ENCODE peak calls at places on chromosomes 16 and 17, in eight cellular contexts. V, G, O, Y, L, X, W and U are unnamed samples.

GRCh38 chr16:50916040-50916439 is 174.2 kb downstream of the CYLD start:
- DNase-seq in V (no peak), G (no peak), O (no peak), Y (no peak), L (no peak), X (no peak), W (no peak), U (no peak)

GRCh38 chr17:948284-948852 is 31.2 kb downstream of the NXN start:
- DNase-seq in V (no peak), G (no peak), O (no peak), Y (no peak), L (no peak), X (peak; percentile 57), W (no peak), U (no peak)

GRCh38 chr17:74646231-74646630 is 22.7 kb upstream of the CD300E start:
- DNase-seq in V (no peak), G (no peak), O (no peak), Y (peak; percentile 54), L (peak; percentile 4), X (no peak), W (no peak), U (no peak)

GRCh38 chr16:28597692-28598261 is 927 bp upstream of the SULT1A2 start:
- DNase-seq in V (no peak), G (no peak), O (peak; percentile 38), Y (no peak), L (no peak), X (no peak), W (no peak), U (no peak)

GRCh38 chr16:179431-179830 is 828 bp upstream of the HBQ1 start:
- DNase-seq in V (no peak), G (no peak), O (no peak), Y (no peak), L (no peak), X (no peak), W (no peak), U (no peak)

GRCh38 chr16:14955546-14956231 is 18.4 kb downstream of the NPIPA1 start:
- DNase-seq in V (no peak), G (no peak), O (peak; percentile 13), Y (no peak), L (no peak), X (peak; percentile 79), W (no peak), U (no peak)

GRCh38 chr16:29737713-29738112 is 8.1 kb downstream of the C16orf54 start:
- DNase-seq in V (no peak), G (peak; percentile 10), O (peak; percentile 39), Y (no peak), L (no peak), X (no peak), W (no peak), U (no peak)

GRCh38 chr17:78664476-78665384 is 87.5 kb upstream of the DNAH17 start:
- DNase-seq in V (no peak), G (no peak), O (no peak), Y (no peak), L (no peak), X (no peak), W (no peak), U (no peak)

GRCh38 chr17:72890711-72891110 is 201.8 kb downstream of the SLC39A11 start:
- DNase-seq in V (no peak), G (no peak), O (no peak), Y (no peak), L (peak; percentile 55), X (no peak), W (no peak), U (no peak)

GRCh38 chr17:69524854-69525253 is 110.4 kb downstream of the MAP2K6 start:
- DNase-seq in V (no peak), G (no peak), O (no peak), Y (no peak), L (no peak), X (no peak), W (no peak), U (no peak)

GRCh38 chr17:69516225-69516624 is 101.7 kb downstream of the MAP2K6 start:
- DNase-seq in V (no peak), G (no peak), O (no peak), Y (no peak), L (no peak), X (no peak), W (no peak), U (no peak)

GRCh38 chr17:69523252-69523861 is 108.9 kb downstream of the MAP2K6 start:
- DNase-seq in V (no peak), G (no peak), O (peak; percentile 54), Y (peak; percentile 28), L (peak; percentile 40), X (no peak), W (no peak), U (peak; percentile 42)

GRCh38 chr17:69516911-69517310 is 102.4 kb downstream of the MAP2K6 start:
- DNase-seq in V (no peak), G (no peak), O (no peak), Y (no peak), L (peak; percentile 34), X (no peak), W (no peak), U (peak; percentile 77)

DNA sequence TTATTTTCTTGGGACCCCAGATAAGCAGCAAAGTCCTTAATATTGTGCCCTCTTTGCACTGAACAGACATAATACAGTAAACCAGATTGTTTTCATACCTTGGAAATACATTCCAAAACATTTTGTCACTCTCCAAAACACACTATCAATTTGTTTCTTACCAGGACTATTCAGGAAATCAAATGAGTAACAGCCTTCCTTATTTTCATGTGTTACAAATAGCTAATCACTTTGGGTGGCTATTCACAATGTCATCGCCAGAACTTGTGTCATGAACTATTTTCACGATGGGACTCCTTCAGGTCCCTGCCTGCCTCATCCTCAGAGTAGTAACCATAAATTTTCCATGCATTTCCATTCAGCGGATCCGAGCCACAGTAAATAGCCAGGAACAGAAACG is 104.5 kb downstream of the MAP2K6 start:
- DNase-seq in V (no peak), G (no peak), O (no peak), Y (no peak), L (no peak), X (no peak), W (no peak), U (no peak)
- H3K9me3 ChIP-seq in V (no peaks in the 10 kb centered on the region), G (no peaks in the 10 kb centered on the region), O (no peaks in the 10 kb centered on the region), Y (no peaks in the 10 kb centered on the region), L (no peaks in the 10 kb centered on the region), X (no peaks in the 10 kb centered on the region), W (no peaks in the 10 kb centered on the region), U (no peaks in the 10 kb centered on the region)

DNA sequence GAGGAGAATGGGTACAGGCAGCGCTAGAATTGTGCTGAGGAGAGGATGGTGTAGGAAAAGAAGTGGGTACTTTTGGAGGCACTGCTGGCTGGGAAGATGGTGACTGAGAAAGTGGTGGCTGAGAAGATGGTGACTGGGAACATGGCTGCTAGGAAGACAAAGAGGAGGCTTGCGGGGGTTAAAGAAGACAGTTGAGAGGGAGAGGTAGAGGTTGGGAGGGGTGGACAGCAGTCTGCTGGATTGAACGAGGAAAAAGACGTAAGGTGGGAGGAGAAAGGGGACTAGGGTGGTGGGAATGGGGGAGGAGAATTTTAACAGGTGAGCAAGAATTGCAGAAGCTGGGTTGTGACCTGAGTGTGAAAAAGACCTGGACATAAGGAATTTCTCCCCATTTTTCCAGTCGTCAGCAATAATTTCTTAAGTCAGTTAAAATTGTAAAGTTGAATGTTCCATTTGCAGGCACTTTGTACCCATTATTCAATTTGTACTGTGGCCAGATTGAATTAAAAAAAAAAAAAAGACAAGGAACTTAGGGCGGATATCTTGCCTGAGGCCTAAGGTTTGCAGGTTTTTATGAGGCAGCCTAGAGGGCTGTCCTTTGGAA is 2450.0 kb downstream of the TP53TG3F start:
- DNase-seq in V (no peak), G (no peak), O (no peak), Y (no peak), L (no peak), X (no peak), W (no peak), U (no peak)
- H3K9me3 ChIP-seq in V (peaks cover 11% of the 10 kb centered on the region), G (no peaks in the 10 kb centered on the region), O (no peaks in the 10 kb centered on the region), Y (no peaks in the 10 kb centered on the region), L (no peaks in the 10 kb centered on the region), X (no peaks in the 10 kb centered on the region), W (peaks cover 8% of the 10 kb centered on the region), U (no peaks in the 10 kb centered on the region)

DNA sequence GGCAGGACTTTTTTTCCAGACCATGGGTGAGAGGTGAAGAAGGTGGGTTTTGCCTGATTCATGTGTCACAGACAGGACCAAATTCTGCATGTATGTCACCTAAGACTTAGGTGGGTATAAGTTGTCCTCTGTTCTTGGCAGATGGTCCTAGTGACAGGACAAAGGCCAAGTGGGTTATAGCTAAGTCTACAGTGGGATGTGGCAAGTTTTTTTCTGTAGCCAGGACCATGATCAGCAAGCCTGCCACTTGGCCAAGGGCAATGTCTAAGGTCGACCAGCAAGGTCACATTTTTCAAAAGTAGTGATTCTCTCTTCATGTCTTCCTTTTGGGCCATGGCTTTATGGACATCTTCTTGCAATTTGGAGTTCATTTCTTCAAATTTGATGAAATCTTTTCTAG is 20.2 kb downstream of the ZNF267 start:
- DNase-seq in V (no peak), G (no peak), O (no peak), Y (no peak), L (no peak), X (no peak), W (no peak), U (no peak)
- H3K9me3 ChIP-seq in V (peaks cover 12% of the 10 kb centered on the region), G (peaks cover 3% of the 10 kb centered on the region), O (peaks cover 9% of the 10 kb centered on the region), Y (peaks cover 39% of the 10 kb centered on the region), L (no peaks in the 10 kb centered on the region), X (no peaks in the 10 kb centered on the region), W (no peaks in the 10 kb centered on the region), U (peaks cover 7% of the 10 kb centered on the region)

GRCh38 chr16:56812884-56813283 is 52.1 kb upstream of the SLC12A3 start:
- DNase-seq in V (no peak), G (no peak), O (no peak), Y (no peak), L (peak; percentile 58), X (no peak), W (no peak), U (no peak)
- H3K9me3 ChIP-seq in V (no peaks in the 10 kb centered on the region), G (no peaks in the 10 kb centered on the region), O (no peaks in the 10 kb centered on the region), Y (no peaks in the 10 kb centered on the region), L (no peaks in the 10 kb centered on the region), X (no peaks in the 10 kb centered on the region), W (no peaks in the 10 kb centered on the region), U (no peaks in the 10 kb centered on the region)

GRCh38 chr16:57755061-57755684 is 19.6 kb downstream of the KATNB1 start:
- DNase-seq in V (no peak), G (peak; percentile 46), O (no peak), Y (no peak), L (no peak), X (peak; percentile 51), W (no peak), U (no peak)
- H3K9me3 ChIP-seq in V (no peaks in the 10 kb centered on the region), G (no peaks in the 10 kb centered on the region), O (no peaks in the 10 kb centered on the region), Y (no peaks in the 10 kb centered on the region), L (no peaks in the 10 kb centered on the region), X (no peaks in the 10 kb centered on the region), W (no peaks in the 10 kb centered on the region), U (no peaks in the 10 kb centered on the region)

DNA sequence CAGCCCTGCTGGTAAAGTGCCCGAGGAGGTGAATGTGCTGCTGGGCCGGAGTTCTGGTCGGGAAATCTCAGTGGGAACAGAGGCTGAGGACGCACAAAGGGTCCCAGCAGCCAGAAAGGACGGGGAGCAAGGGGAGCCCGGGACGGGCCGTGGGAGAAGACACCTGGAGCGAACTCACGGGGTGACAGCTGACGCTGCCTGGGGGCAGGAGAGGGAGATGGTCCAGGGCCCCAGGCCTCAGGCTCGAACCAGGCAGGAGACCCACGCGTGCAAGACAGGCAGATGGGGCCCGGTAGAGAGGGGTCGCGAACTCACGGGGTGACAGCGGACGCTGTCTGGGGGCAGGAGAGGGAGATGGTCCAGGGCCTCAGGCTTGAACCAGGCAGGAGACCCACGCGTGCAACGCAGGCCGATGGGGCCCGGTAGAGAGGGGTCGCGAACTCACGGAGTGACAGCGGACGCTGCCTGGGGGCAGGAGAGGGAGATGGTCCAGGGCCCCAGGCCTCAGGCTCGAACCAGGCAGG is 72.9 kb downstream of the METRNL start:
- DNase-seq in V (no peak), G (no peak), O (no peak), Y (no peak), L (no peak), X (no peak), W (no peak), U (peak; percentile 44)
- H3K9me3 ChIP-seq in V (no peaks in the 10 kb centered on the region), G (no peaks in the 10 kb centered on the region), O (no peaks in the 10 kb centered on the region), Y (no peaks in the 10 kb centered on the region), L (no peaks in the 10 kb centered on the region), X (no peaks in the 10 kb centered on the region), W (no peaks in the 10 kb centered on the region), U (no peaks in the 10 kb centered on the region)

GRCh38 chr16:35690413-35690812 is 2231.0 kb downstream of the TP53TG3F start:
- DNase-seq in V (no peak), G (no peak), O (no peak), Y (no peak), L (no peak), X (no peak), W (no peak), U (peak; percentile 13)
- H3K9me3 ChIP-seq in V (peaks cover 28% of the 10 kb centered on the region), G (peaks cover 3% of the 10 kb centered on the region), O (no peaks in the 10 kb centered on the region), Y (no peaks in the 10 kb centered on the region), L (no peaks in the 10 kb centered on the region), X (no peaks in the 10 kb centered on the region), W (peaks cover 6% of the 10 kb centered on the region), U (no peaks in the 10 kb centered on the region)